ENCODE peak calls at places on chromosomes 13 and 19, in four cellular contexts. One of them, this sample, is unnamed.

GRCh38 chr13:20340759-20341161 is 108.6 kb upstream of the GJB6 start:
- DNase-seq in CD8-positive, alpha-beta memory T cell: no peak
- DNase-seq in A549: no peak
- DNase-seq in upper lobe of left lung: peak
- DNase-seq in this sample: peak

GRCh38 chr19:38277969-38278680 is 13.8 kb downstream of the SPINT2 start:
- DNase-seq in CD8-positive, alpha-beta memory T cell: no peak
- DNase-seq in A549: no peak
- DNase-seq in upper lobe of left lung: no peak
- DNase-seq in this sample: no peak

GRCh38 chr13:33543089-33543459 is 257.5 kb upstream of the STARD13 start:
- DNase-seq in CD8-positive, alpha-beta memory T cell: no peak
- DNase-seq in A549: no peak
- DNase-seq in upper lobe of left lung: no peak
- DNase-seq in this sample: no peak

GRCh38 chr13:106302843-106303242 is 232.6 kb downstream of the EFNB2 start:
- DNase-seq in CD8-positive, alpha-beta memory T cell: no peak
- DNase-seq in A549: no peak
- DNase-seq in upper lobe of left lung: no peak
- DNase-seq in this sample: no peak

GRCh38 chr19:29491995-29492577 is 33.7 kb upstream of the VSTM2B start:
- DNase-seq in CD8-positive, alpha-beta memory T cell: no peak
- DNase-seq in A549: no peak
- DNase-seq in upper lobe of left lung: no peak
- DNase-seq in this sample: no peak

GRCh38 chr13:49399801-49400472 is 43.9 kb downstream of the CAB39L start:
- DNase-seq in CD8-positive, alpha-beta memory T cell: no peak
- DNase-seq in A549: no peak
- DNase-seq in upper lobe of left lung: no peak
- DNase-seq in this sample: peak

GRCh38 chr13:42985312-42986175 is 6.5 kb downstream of the EPSTI1 start:
- DNase-seq in CD8-positive, alpha-beta memory T cell: no peak
- DNase-seq in A549: no peak
- DNase-seq in upper lobe of left lung: no peak
- DNase-seq in this sample: no peak

GRCh38 chr19:4676955-4677731 is 7.0 kb upstream of the MYDGF start:
- DNase-seq in CD8-positive, alpha-beta memory T cell: no peak
- DNase-seq in A549: peak
- DNase-seq in upper lobe of left lung: peak
- DNase-seq in this sample: no peak

GRCh38 chr19:37243206-37243632 is 25.2 kb downstream of the ZNF383 start:
- DNase-seq in CD8-positive, alpha-beta memory T cell: no peak
- DNase-seq in A549: peak
- DNase-seq in upper lobe of left lung: no peak
- DNase-seq in this sample: no peak

GRCh38 chr19:46515879-46516350 is 20.2 kb upstream of the PNMA8B start:
- DNase-seq in CD8-positive, alpha-beta memory T cell: no peak
- DNase-seq in A549: peak
- DNase-seq in upper lobe of left lung: no peak
- DNase-seq in this sample: no peak

GRCh38 chr19:6963937-6964336 is 57.3 kb downstream of the MBD3L2B start:
- DNase-seq in CD8-positive, alpha-beta memory T cell: peak
- DNase-seq in A549: no peak
- DNase-seq in upper lobe of left lung: no peak
- DNase-seq in this sample: no peak

GRCh38 chr19:33715462-33715861 is 81.2 kb upstream of the KCTD15 start:
- DNase-seq in CD8-positive, alpha-beta memory T cell: no peak
- DNase-seq in A549: no peak
- DNase-seq in upper lobe of left lung: no peak
- DNase-seq in this sample: no peak

GRCh38 chr13:75480691-75481175 is 1.2 kb downstream of the TBC1D4 start:
- DNase-seq in CD8-positive, alpha-beta memory T cell: no peak
- DNase-seq in A549: peak
- DNase-seq in upper lobe of left lung: peak
- DNase-seq in this sample: peak

DNA sequence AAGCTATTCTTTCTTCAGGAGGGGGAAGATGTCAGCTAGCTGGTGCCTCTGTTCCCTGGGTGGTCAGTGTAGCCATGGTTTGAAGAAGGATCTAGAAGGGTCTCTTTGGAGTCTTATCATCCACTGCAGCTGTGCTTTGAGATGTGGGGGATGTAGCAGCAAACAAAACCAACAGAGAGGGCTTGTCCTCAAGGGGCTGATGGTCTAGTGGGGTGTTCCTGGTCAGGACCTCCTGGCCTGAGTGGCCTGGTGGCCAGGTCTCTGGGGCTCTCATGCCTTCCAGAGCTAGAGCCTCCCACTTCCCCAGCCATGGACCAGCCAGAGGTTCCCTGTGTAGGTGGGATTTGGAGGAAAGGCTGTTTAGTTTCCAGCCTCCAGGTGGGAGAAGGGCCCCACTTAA is 40.3 kb downstream of the LYL1 start:
- DNase-seq in CD8-positive, alpha-beta memory T cell: no peak
- DNase-seq in A549: no peak
- DNase-seq in upper lobe of left lung: no peak
- DNase-seq in this sample: no peak
- H3K27ac ChIP-seq in CD8-positive, alpha-beta memory T cell: no peak
- H3K27ac ChIP-seq in A549: no peak
- H3K27ac ChIP-seq in upper lobe of left lung: no peak
- H3K27ac ChIP-seq in this sample: no peak

DNA sequence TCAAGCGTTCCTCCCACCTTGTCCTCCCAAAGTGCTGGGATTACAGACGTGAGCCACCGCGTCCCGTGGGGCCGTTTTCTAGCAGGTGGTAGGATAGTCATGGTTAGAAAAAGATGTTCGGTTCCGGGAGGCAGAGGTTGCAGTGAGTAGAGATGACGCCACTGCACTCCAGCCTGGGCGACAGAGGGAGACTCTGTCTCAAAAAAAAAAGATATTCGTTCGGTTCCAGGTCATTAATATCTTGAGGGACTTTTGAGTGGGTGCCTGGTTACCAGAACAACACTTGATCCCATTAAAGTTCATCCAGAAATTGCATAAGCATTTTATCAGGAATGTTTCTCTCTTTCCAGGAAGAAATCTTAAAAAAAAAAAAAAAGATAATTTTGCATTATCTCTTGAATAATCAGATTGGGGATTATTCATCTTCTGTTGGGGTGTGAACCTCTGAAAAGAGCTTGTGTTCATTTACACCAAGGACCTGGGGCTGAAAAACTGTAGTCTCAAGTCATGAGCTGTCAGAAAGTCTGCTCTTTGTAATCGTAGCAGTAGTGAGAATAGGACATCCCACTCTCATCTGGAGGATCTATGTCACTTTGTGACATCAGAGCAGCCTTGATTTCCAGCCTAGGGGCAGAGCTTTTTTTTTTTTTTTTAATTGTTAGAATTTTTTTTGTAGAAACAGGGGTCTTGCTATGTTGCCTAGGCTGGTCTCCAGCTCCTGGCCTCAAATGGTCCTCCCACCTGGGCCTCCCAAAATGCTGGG is 1.0 kb upstream of the ETHE1 start:
- DNase-seq in CD8-positive, alpha-beta memory T cell: no peak
- DNase-seq in A549: no peak
- DNase-seq in upper lobe of left lung: peak
- DNase-seq in this sample: no peak
- H3K27ac ChIP-seq in CD8-positive, alpha-beta memory T cell: no peak
- H3K27ac ChIP-seq in A549: peak
- H3K27ac ChIP-seq in upper lobe of left lung: peak
- H3K27ac ChIP-seq in this sample: peak

GRCh38 chr13:80989241-80989640 is 648.3 kb upstream of the SPRY2 start:
- DNase-seq in CD8-positive, alpha-beta memory T cell: no peak
- DNase-seq in A549: no peak
- DNase-seq in upper lobe of left lung: no peak
- DNase-seq in this sample: no peak
- H3K27ac ChIP-seq in CD8-positive, alpha-beta memory T cell: no peak
- H3K27ac ChIP-seq in A549: no peak
- H3K27ac ChIP-seq in upper lobe of left lung: no peak
- H3K27ac ChIP-seq in this sample: no peak

DNA sequence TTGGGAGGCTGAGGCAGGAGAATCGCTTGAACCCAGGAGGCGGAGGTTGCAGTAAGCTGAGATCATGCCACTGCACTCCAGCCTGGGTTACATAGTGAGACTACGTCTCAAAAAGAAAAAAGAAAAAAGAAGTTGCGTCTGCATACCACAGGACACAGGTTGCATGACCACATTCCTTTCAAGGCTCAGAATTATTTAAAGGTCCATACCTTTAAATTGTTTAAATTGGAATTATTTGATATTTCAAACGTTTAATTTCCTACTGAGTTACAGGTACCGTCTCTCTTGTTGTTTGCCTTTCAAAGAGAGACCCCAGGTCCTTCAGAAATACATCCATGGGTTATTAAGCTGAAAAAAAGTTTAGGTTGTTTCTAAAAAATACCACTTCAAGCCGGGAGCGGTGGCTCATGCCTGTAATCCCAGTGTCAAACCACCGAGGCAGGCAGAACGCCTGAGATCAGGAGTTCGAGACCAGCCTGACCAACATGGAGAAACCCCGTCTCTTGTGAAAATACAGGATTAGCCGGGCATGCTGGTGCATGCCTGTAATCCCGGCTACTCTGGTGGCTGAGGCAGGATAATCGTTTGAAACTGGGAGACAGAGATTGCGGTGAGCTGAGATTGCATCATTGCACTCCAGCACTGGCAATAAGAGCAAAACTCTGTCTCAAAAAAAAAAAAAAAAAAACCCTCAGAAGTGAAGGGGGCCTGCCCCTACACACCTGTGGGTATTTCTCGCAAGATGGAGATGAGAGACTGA is 18.6 kb downstream of the ZNF816 start:
- DNase-seq in CD8-positive, alpha-beta memory T cell: no peak
- DNase-seq in A549: no peak
- DNase-seq in upper lobe of left lung: no peak
- DNase-seq in this sample: no peak
- H3K27ac ChIP-seq in CD8-positive, alpha-beta memory T cell: no peak
- H3K27ac ChIP-seq in A549: no peak
- H3K27ac ChIP-seq in upper lobe of left lung: peak
- H3K27ac ChIP-seq in this sample: peak

DNA sequence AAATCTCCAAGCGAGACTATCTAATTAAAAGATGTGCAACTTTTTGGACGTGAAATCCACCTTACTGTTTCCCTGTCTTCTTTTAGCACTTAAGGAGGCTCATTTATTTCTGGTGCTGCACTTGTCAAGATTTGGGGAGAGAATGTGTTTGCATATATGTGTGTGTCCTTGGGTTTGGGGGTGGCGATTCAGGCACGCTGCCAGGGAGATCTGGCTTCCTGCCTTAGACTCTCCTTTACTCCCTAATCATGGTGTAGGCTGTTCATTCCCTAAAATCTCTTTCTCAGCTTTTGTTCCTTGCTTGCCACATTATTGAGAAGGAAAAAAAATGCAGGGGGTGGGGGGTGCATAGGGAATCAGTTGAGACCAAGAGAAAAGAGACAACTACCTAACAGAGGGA is 271.2 kb downstream of the DCLK1 start:
- DNase-seq in CD8-positive, alpha-beta memory T cell: no peak
- DNase-seq in A549: no peak
- DNase-seq in upper lobe of left lung: no peak
- DNase-seq in this sample: no peak
- H3K27ac ChIP-seq in CD8-positive, alpha-beta memory T cell: no peak
- H3K27ac ChIP-seq in A549: no peak
- H3K27ac ChIP-seq in upper lobe of left lung: no peak
- H3K27ac ChIP-seq in this sample: no peak

GRCh38 chr13:98158172-98158907 is 15.4 kb downstream of the FARP1 start:
- DNase-seq in CD8-positive, alpha-beta memory T cell: no peak
- DNase-seq in A549: no peak
- DNase-seq in upper lobe of left lung: peak
- DNase-seq in this sample: no peak

GRCh38 chr13:98155475-98156111 is 12.7 kb downstream of the FARP1 start:
- DNase-seq in CD8-positive, alpha-beta memory T cell: no peak
- DNase-seq in A549: no peak
- DNase-seq in upper lobe of left lung: peak
- DNase-seq in this sample: no peak

GRCh38 chr13:98157188-98157587 is 14.3 kb downstream of the FARP1 start:
- DNase-seq in CD8-positive, alpha-beta memory T cell: no peak
- DNase-seq in A549: no peak
- DNase-seq in upper lobe of left lung: peak
- DNase-seq in this sample: no peak

GRCh38 chr13:98156259-98156658 is 13.4 kb downstream of the FARP1 start:
- DNase-seq in CD8-positive, alpha-beta memory T cell: no peak
- DNase-seq in A549: no peak
- DNase-seq in upper lobe of left lung: peak
- DNase-seq in this sample: no peak

GRCh38 chr13:98157609-98158008 is 14.7 kb downstream of the FARP1 start:
- DNase-seq in CD8-positive, alpha-beta memory T cell: no peak
- DNase-seq in A549: no peak
- DNase-seq in upper lobe of left lung: no peak
- DNase-seq in this sample: no peak
- H3K27ac ChIP-seq in CD8-positive, alpha-beta memory T cell: no peak
- H3K27ac ChIP-seq in A549: no peak
- H3K27ac ChIP-seq in upper lobe of left lung: no peak
- H3K27ac ChIP-seq in this sample: no peak

This sample was measured in epithelial cell of prostate.